ENCODE peak calls at places on chromosomes 6 and 20, in nine cellular contexts. M is testis; B is IMR-90; S is cardiac muscle cell; C is naive thymus-derived CD4-positive, alpha-beta T cell; W is psoas muscle; F is small intestine; Z is transverse colon; I is CD8-positive, alpha-beta T cell. E is an unnamed sample. For H3K4me1, the result is how much of the 10 kb centered on the place peaks cover.

GRCh38 chr20:52972190-52972937 is at the start of gene TSHZ2:
- DNase-seq in M (peak), B (peak), S (peak), C (peak), W (peak), F (peak), Z (no peak), I (peak), E (peak)

GRCh38 chr6:46042355-46042999 is 26.8 kb upstream of the CLIC5 start:
- DNase-seq in M (peak), B (peak), S (peak), C (peak), W (no peak), F (peak), Z (peak), I (no peak), E (no peak)

GRCh38 chr20:9510926-9511325 is 3.5 kb upstream of the LAMP5 start:
- DNase-seq in M (no peak), B (no peak), S (no peak), C (no peak), W (no peak), F (no peak), Z (no peak), I (no peak), E (no peak)

GRCh38 chr6:35385457-35386202 is 43.3 kb downstream of the PPARD start:
- DNase-seq in M (peak), B (no peak), S (no peak), C (no peak), W (peak), F (peak), Z (peak), I (no peak), E (peak)

GRCh38 chr6:46443623-46444022 is 47.6 kb downstream of the RCAN2 start:
- DNase-seq in M (no peak), B (no peak), S (no peak), C (no peak), W (no peak), F (no peak), Z (no peak), I (no peak), E (no peak)

GRCh38 chr6:121614115-121614514 is 178.7 kb downstream of the GJA1 start:
- DNase-seq in M (no peak), B (no peak), S (no peak), C (no peak), W (no peak), F (no peak), Z (no peak), I (no peak), E (no peak)

GRCh38 chr6:27617700-27618689 is 145.1 kb upstream of the ZNF184 start:
- DNase-seq in M (no peak), B (peak), S (peak), C (no peak), W (no peak), F (no peak), Z (no peak), I (no peak), E (no peak)

GRCh38 chr20:44601801-44602204 is 19.4 kb downstream of the PKIG start:
- DNase-seq in M (peak), B (peak), S (no peak), C (no peak), W (peak), F (peak), Z (peak), I (no peak), E (peak)

GRCh38 chr20:6142348-6142993 is 19.6 kb upstream of the FERMT1 start:
- DNase-seq in M (peak), B (peak), S (peak), C (peak), W (no peak), F (peak), Z (peak), I (peak), E (peak)

GRCh38 chr20:4922186-4922585 is 79.1 kb downstream of the SLC23A2 start:
- DNase-seq in M (no peak), B (no peak), S (no peak), C (no peak), W (no peak), F (no peak), Z (no peak), I (no peak), E (no peak)

GRCh38 chr20:42688576-42688975 is 501.1 kb downstream of the PTPRT start:
- DNase-seq in M (no peak), B (no peak), S (peak), C (no peak), W (no peak), F (no peak), Z (no peak), I (no peak), E (no peak)

GRCh38 chr6:6333498-6333897 is 13.0 kb upstream of the F13A1 start:
- DNase-seq in M (no peak), B (no peak), S (peak), C (no peak), W (no peak), F (no peak), Z (no peak), I (no peak), E (no peak)

GRCh38 chr6:128882991-128883571 is at the start of gene LAMA2:
- DNase-seq in M (peak), B (peak), S (peak), C (no peak), W (peak), F (peak), Z (peak), I (no peak), E (peak)

GRCh38 chr6:24926192-24926591 is 9.6 kb downstream of the RIPOR2 start:
- DNase-seq in M (no peak), B (no peak), S (no peak), C (no peak), W (no peak), F (no peak), Z (no peak), I (no peak), E (no peak)

GRCh38 chr6:24926639-24927038 is 9.1 kb downstream of the RIPOR2 start:
- DNase-seq in M (no peak), B (no peak), S (no peak), C (no peak), W (no peak), F (no peak), Z (no peak), I (no peak), E (no peak)

GRCh38 chr6:24924956-24925355 is 10.8 kb downstream of the RIPOR2 start:
- DNase-seq in M (no peak), B (no peak), S (no peak), C (no peak), W (no peak), F (no peak), Z (no peak), I (peak), E (no peak)

GRCh38 chr6:24923885-24924401 is 11.8 kb downstream of the RIPOR2 start:
- DNase-seq in M (no peak), B (no peak), S (no peak), C (no peak), W (no peak), F (no peak), Z (no peak), I (no peak), E (peak)

DNA sequence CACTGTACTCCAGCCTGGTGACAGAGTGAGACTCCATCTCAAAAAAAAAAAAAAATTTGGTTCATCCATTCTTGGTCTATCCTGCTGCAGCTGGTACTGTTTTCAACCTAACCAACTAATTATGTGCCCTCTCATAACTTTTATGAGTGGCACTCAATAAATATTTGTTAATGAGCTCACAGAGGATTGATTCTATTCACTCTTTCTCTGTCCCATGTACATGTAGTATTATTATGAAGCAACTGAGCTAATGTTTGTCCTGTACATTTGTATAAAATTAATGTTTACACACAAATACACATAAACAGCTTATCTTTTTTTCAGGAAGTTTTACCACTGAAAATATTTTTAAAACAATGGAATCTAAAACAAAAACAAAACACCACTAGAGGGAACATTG is 10.1 kb downstream of the RIPOR2 start:
- DNase-seq in M (no peak), B (no peak), S (no peak), C (no peak), W (no peak), F (no peak), Z (no peak), I (no peak), E (no peak)
- H3K4me1 ChIP-seq in M (under half), B (under half), S (under half), C (half or more), W (under half), F (under half), Z (under half), I (half or more), E (under half)

DNA sequence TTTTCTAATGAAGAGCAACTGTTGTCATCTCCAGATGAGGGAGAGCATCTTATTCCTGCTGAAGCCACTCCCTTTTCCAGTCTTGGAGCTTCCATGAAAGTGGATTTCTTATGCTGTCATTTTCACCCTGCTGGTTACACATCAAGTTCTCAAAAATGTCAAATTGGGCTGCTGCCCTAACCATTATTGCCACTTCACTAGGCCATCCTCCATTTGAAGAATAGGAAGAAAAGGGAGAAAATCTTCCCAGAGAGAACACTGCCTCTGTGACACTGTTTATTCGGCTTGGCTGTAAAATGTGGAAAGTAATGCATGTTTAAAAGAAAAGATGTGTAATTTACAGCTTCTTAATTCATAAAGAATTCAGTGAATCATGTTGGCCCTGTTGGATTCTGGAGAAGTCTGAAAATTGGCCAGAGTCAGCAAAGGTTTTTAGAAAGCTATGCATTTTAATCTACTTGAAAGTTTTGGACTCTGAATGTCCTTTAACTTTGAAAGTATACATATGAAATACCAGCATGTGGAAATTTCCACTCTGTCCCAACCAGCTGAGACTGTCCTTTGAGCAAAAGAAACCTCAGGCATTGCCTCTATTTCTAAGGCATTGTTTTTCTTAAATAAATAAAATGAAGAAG is 221.9 kb downstream of the UST start:
- DNase-seq in M (no peak), B (peak), S (no peak), C (no peak), W (no peak), F (no peak), Z (no peak), I (no peak), E (no peak)
- H3K4me3 ChIP-seq in M (no peak), B (no peak), S (no peak), C (no peak), W (no peak), F (no peak), Z (no peak), I (no peak), E (no peak)

DNA sequence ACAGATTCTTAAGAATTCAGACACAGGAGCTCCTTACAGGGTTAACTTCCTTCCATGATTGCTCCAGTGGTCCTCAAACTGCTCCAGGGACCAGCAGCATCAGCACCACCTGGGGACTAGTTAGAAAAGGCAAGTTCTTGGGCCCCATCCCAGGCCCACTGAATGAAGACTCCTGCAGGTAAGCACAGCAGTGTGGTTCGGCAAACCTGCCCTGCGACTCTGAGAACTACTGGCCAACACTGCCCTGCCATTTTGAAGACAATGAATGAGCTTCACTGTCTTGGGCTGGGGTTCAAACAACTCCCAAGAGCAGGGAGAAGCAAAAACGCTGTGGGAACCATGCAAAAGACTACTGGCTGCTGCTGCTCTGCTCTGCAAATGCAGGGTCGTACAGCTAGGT is 39.4 kb downstream of the SLC22A23 start:
- DNase-seq in M (no peak), B (no peak), S (no peak), C (no peak), W (no peak), F (no peak), Z (no peak), I (no peak), E (no peak)
- H3K4me1 ChIP-seq in M (under half), B (under half), S (under half), C (under half), W (under half), F (under half), Z (under half), I (under half), E (under half)

GRCh38 chr6:163706688-163707087 is 292.2 kb downstream of the QKI start:
- DNase-seq in M (no peak), B (no peak), S (no peak), C (no peak), W (no peak), F (no peak), Z (no peak), I (no peak), E (no peak)

GRCh38 chr6:163705923-163706322 is 291.4 kb downstream of the QKI start:
- DNase-seq in M (no peak), B (no peak), S (no peak), C (no peak), W (no peak), F (no peak), Z (peak), I (no peak), E (no peak)

GRCh38 chr6:163708459-163708858 is 293.9 kb downstream of the QKI start:
- DNase-seq in M (no peak), B (no peak), S (no peak), C (no peak), W (no peak), F (no peak), Z (peak), I (no peak), E (no peak)

GRCh38 chr6:163709255-163709654 is 294.7 kb downstream of the QKI start:
- DNase-seq in M (no peak), B (no peak), S (no peak), C (no peak), W (no peak), F (no peak), Z (no peak), I (no peak), E (no peak)

DNA sequence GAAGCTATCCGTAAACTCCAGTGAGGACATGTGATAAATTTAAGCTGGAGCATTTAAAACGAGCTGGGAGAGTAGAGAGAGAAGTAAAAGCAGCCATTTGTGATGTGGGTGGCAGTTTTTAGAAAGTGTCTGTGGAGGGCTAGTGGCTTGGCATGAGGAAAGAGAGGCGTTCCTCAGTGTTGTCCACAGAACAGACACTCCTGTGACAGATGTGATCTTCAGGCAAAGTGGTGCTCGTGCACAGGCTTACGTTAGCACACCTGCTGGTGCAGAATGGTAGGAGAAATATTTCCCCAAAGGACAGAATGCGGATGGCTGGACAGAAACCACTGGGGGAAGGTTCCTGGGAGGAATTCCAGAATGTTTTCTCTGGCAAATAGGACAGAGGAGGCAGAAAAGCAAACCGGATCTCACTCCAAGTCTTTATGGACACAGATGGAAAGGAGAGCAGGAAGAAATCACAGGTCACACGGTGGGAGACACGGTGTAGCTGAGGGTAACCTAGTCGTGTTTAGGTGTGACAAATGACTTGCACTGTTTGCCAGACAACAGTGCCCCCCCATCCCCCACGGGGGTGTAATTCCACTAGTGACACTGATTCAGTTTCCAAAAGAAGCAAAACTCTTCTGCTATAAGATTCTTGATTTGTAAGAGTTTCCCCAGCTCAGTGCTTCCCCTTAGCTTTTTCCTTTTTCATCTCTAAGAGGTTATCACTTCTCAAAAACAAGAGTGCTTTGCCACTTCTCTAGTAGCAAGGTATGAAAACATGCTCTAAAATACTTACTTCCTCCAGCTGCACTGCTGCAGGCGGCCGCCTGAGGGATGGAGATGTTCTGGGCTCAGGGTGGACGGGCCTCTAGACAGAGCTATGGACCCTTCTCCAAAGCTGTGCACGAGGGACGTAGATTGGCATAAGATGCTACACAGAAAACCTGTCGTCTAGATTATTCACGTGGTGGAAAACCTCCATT is 293.2 kb downstream of the QKI start:
- DNase-seq in M (no peak), B (no peak), S (no peak), C (no peak), W (no peak), F (no peak), Z (no peak), I (no peak), E (no peak)
- H3K4me3 ChIP-seq in M (no peak), B (no peak), S (no peak), C (no peak), W (no peak), F (no peak), Z (no peak), I (no peak), E (no peak)

DNA sequence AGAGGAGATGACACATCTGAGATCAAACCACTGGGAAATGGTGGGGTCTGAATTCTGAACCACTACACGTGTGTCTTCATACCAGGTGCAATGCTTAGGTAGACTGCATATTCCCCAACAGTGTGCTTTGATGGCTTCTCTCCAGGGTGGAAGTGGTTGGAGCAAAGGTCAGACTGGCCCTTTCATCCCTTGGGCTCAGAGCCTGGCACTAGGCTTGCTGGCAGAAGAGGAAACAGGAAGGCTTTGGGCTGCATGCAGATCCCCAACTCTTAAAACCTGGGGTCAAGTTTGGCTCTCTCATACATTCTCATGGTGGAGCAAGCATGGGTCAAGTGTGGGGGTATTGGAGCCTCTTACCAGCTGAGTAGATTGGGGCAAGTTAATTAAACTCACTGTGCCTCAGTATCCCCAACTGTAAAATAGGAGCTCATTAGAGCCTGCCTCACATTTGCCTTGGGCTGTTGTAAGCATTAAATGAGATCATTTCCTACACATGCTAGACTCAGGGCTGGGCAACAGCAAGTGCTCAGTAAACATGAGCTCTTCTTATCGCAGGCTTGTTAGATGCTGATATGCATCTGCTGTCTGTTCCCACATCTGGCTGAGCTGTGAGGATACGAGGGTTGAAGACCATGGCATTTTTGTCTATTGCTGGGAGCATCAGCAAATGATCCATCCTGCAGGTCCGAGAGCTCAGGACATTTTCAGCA is 51.6 kb upstream of the FAM83D start:
- DNase-seq in M (no peak), B (no peak), S (no peak), C (peak), W (no peak), F (peak), Z (peak), I (peak), E (no peak)
- H3K4me1 ChIP-seq in M (under half), B (under half), S (under half), C (under half), W (under half), F (under half), Z (half or more), I (half or more), E (under half)

E was measured in thyroid gland.